ENCODE peak calls at places on chromosomes 3 and 15, in six cellular contexts. S is HCT116, U is WTC11, A is H1, Y is GM12878, M is HepG2. F is an unnamed sample.

GRCh38 chr3:124266517-124266916 is 274.6 kb upstream of the ROPN1 start:
- DNase-seq in S (no peak), U (no peak), A (no peak), Y (no peak), M (no peak), F (no peak)

GRCh38 chr3:184415229-184415517 is 35.3 kb downstream of the CHRD start:
- DNase-seq in S (no peak), U (no peak), A (no peak), Y (no peak), M (peak), F (no peak)

GRCh38 chr3:134094491-134094890 is 64.8 kb upstream of the SLCO2A1 start:
- DNase-seq in S (no peak), U (no peak), A (no peak), Y (no peak), M (no peak), F (no peak)

GRCh38 chr3:126339466-126339865 is 17.7 kb downstream of the KLF15 start:
- DNase-seq in S (no peak), U (no peak), A (peak), Y (no peak), M (no peak), F (no peak)

GRCh38 chr3:140344601-140345000 is 333.3 kb upstream of the TRIM42 start:
- DNase-seq in S (no peak), U (no peak), A (no peak), Y (no peak), M (no peak), F (no peak)

GRCh38 chr3:162960269-162960668 is 1463.7 kb downstream of the OTOL1 start:
- DNase-seq in S (no peak), U (no peak), A (no peak), Y (no peak), M (no peak), F (no peak)

GRCh38 chr3:131526801-131527347 is 24.1 kb upstream of the MRPL3 start:
- DNase-seq in S (no peak), U (peak), A (peak), Y (no peak), M (peak), F (peak)

GRCh38 chr3:11431319-11431718 is 159.1 kb downstream of the ATG7 start:
- DNase-seq in S (no peak), U (no peak), A (no peak), Y (no peak), M (no peak), F (no peak)

GRCh38 chr3:102474207-102474606 is 39.4 kb downstream of the ZPLD1 start:
- DNase-seq in S (no peak), U (no peak), A (no peak), Y (no peak), M (no peak), F (no peak)

GRCh38 chr3:35723480-35724097 is 84.3 kb downstream of the ARPP21 start:
- DNase-seq in S (no peak), U (no peak), A (no peak), Y (no peak), M (no peak), F (no peak)

GRCh38 chr3:53613111-53613510 is 118.7 kb downstream of the CACNA1D start:
- DNase-seq in S (no peak), U (no peak), A (no peak), Y (no peak), M (no peak), F (no peak)

GRCh38 chr3:140186421-140186920 is 251.5 kb downstream of the CLSTN2 start:
- DNase-seq in S (no peak), U (no peak), A (no peak), Y (no peak), M (no peak), F (no peak)

GRCh38 chr3:189041482-189042090 is 130.2 kb upstream of the TPRG1 start:
- DNase-seq in S (peak), U (peak), A (peak), Y (peak), M (peak), F (peak)

GRCh38 chr15:92569778-92570177 is 85.8 kb downstream of the FAM174B start:
- DNase-seq in S (no peak), U (no peak), A (peak), Y (no peak), M (no peak), F (no peak)

GRCh38 chr3:166060789-166061479 is 223.7 kb upstream of the BCHE start:
- DNase-seq in S (no peak), U (peak), A (no peak), Y (no peak), M (no peak), F (no peak)

GRCh38 chr3:126737527-126737926 is 33.5 kb downstream of the CHCHD6 start:
- DNase-seq in S (no peak), U (peak), A (peak), Y (no peak), M (no peak), F (no peak)

GRCh38 chr3:127035672-127036071 is 52.8 kb downstream of the PLXNA1 start:
- DNase-seq in S (peak), U (no peak), A (no peak), Y (no peak), M (no peak), F (no peak)

GRCh38 chr3:143443851-143444331 is 324.3 kb downstream of the CHST2 start:
- DNase-seq in S (peak), U (no peak), A (no peak), Y (no peak), M (no peak), F (peak)

GRCh38 chr3:43870110-43870509 is 179.4 kb downstream of the ABHD5 start:
- DNase-seq in S (no peak), U (no peak), A (no peak), Y (no peak), M (no peak), F (no peak)

GRCh38 chr3:43932921-43933320 is 242.2 kb downstream of the ABHD5 start:
- DNase-seq in S (no peak), U (no peak), A (no peak), Y (no peak), M (no peak), F (no peak)

GRCh38 chr15:70478251-70478990 is 284.9 kb downstream of the UACA start:
- DNase-seq in S (no peak), U (no peak), A (no peak), Y (no peak), M (no peak), F (no peak)

GRCh38 chr3:42582474-42583070 is 805 bp upstream of the SEC22C start:
- DNase-seq in S (no peak), U (no peak), A (no peak), Y (no peak), M (no peak), F (no peak)

GRCh38 chr3:49930922-49931321 is 1.3 kb upstream of the MON1A start:
- DNase-seq in S (peak), U (peak), A (peak), Y (no peak), M (peak), F (peak)

GRCh38 chr15:86558252-86558651 is 478.6 kb downstream of the AGBL1 start:
- DNase-seq in S (no peak), U (no peak), A (no peak), Y (no peak), M (no peak), F (no peak)

GRCh38 chr3:111954228-111954990 is 24.4 kb upstream of the ABHD10 start:
- DNase-seq in S (no peak), U (no peak), A (no peak), Y (no peak), M (no peak), F (no peak)

GRCh38 chr15:78859971-78860733 is 12.5 kb upstream of the MORF4L1 start:
- DNase-seq in S (peak), U (peak), A (peak), Y (peak), M (peak), F (peak)

GRCh38 chr3:134483195-134483890 is 2.4 kb downstream of the ANAPC13 start:
- DNase-seq in S (no peak), U (no peak), A (no peak), Y (no peak), M (no peak), F (no peak)

GRCh38 chr3:44455318-44455717 is 22.2 kb downstream of the ZNF445 start:
- DNase-seq in S (no peak), U (no peak), A (no peak), Y (no peak), M (no peak), F (no peak)

GRCh38 chr15:61682891-61683500 is 377.3 kb downstream of the VPS13C start:
- DNase-seq in S (no peak), U (no peak), A (no peak), Y (no peak), M (no peak), F (no peak)

GRCh38 chr15:71811752-71812735 is 1.7 kb downstream of the NR2E3 start:
- DNase-seq in S (no peak), U (no peak), A (no peak), Y (no peak), M (no peak), F (no peak)

GRCh38 chr3:59128685-59129084 is 78.9 kb upstream of the CFAP20DC start:
- DNase-seq in S (no peak), U (peak), A (peak), Y (no peak), M (no peak), F (no peak)

GRCh38 chr3:183824761-183825379 is 507 bp downstream of the MAP6D1 start:
- DNase-seq in S (no peak), U (peak), A (peak), Y (no peak), M (no peak), F (no peak)

GRCh38 chr15:93997071-93997658 is 234.2 kb upstream of the MCTP2 start:
- DNase-seq in S (peak), U (no peak), A (no peak), Y (no peak), M (peak), F (no peak)

GRCh38 chr3:180036678-180037455 is at the start of gene PEX5L:
- DNase-seq in S (no peak), U (peak), A (peak), Y (no peak), M (peak), F (peak)

GRCh38 chr3:31755911-31756658 is 223.4 kb downstream of the STT3B start:
- DNase-seq in S (no peak), U (no peak), A (no peak), Y (no peak), M (no peak), F (no peak)

GRCh38 chr15:89664951-89665350 is 9.7 kb upstream of the KIF7 start:
- DNase-seq in S (no peak), U (no peak), A (no peak), Y (no peak), M (no peak), F (no peak)

GRCh38 chr3:12707425-12707824 is 43.5 kb upstream of the RAF1 start:
- DNase-seq in S (no peak), U (no peak), A (no peak), Y (no peak), M (no peak), F (no peak)

DNA sequence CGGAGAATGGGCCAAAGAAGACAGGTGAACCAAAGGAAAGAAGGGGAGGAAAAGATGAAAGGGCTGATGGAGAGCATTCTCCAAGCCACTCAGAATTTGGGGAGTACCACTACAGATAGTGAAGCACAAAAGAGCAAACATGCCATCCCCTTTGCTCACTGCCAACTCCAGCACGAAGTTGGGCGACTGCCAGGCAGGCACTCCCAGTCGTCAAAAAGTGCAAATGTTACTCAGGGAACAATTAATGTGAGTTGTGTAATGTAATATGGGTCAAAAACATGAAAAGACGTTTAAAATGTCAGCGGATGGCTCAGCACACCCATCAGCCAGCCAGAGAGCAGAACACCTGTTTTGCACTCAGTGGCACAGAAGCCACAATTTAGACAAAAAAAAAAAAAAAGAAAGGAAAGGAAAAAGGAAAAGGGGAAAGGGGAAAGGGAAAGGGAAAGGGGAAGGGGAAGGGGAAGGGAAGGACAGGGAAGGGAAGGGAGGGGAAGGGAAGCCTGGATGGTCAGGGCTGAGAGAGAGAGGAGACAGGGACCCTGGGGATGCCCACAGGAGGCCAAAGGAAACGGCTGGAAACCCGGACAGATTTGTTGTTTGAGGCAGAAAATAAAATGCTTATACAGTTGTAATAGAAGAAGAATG is 82.7 kb downstream of the COL8A1 start:
- DNase-seq in S (no peak), U (no peak), A (no peak), Y (no peak), M (no peak), F (no peak)
- TF ChIP-seq ATF3 in S (no peak), U (no peak), A (no peak), Y (no peak), M (no peak), F (no peak)

GRCh38 chr15:35014265-35014664 is 26.2 kb upstream of the ZNF770 start:
- DNase-seq in S (no peak), U (no peak), A (no peak), Y (no peak), M (no peak), F (no peak)

GRCh38 chr15:35023794-35024193 is 35.7 kb upstream of the ZNF770 start:
- DNase-seq in S (no peak), U (no peak), A (no peak), Y (no peak), M (no peak), F (no peak)

GRCh38 chr15:35020974-35021373 is 32.9 kb upstream of the ZNF770 start:
- DNase-seq in S (no peak), U (no peak), A (no peak), Y (no peak), M (no peak), F (no peak)

DNA sequence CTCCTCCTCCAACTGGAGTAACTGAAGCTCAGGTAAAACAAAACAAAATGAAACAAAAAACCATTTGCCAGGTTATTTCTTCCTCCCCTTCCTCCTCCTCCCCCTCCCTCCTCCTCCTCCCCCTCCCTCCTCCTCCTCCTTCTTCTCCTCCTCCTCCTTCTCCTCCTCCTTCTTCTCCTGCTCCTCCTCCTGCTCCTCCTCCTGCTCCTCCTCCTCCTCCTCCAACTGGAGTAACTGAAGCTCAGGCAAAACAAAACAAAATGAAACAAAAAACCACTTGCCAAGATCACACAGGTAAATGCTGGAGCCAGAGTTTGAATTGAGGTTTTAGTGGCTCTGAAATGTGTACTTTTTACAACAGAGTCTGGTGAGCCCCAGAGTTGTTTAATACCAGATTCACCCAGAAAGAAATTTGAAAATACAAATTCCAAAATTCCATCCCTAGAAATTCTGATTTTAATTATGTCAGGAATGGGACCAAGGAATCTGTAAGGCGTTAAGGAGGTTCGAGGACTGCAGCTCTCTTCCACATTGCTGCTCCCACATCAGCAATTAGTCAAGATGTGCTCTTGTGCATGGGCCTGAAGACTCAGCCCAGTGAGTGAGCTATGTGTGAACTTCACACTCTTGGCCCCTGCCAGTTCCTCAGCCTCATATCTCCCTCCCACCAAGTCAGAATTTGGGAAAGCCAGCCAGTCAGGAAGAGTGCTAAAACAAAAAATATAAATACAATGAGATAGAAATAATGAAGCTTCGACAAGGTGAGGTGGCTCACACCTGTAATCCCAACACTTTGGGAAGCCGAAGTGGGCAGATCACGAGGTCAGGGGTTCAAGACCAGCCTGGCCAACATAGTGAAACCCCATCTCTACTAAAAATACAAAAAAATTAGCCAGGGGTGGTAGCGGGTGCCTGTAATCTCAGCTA is 31.6 kb upstream of the ZNF770 start:
- DNase-seq in S (peak), U (no peak), A (peak), Y (no peak), M (no peak), F (no peak)
- TF ChIP-seq ATF3 in S (no peak), U (no peak), A (no peak), Y (no peak), M (no peak), F (no peak)

GRCh38 chr3:39142067-39142466 is 11.3 kb downstream of the CSRNP1 start:
- DNase-seq in S (no peak), U (no peak), A (no peak), Y (no peak), M (no peak), F (no peak)

GRCh38 chr3:39140341-39140971 is 12.9 kb downstream of the CSRNP1 start:
- DNase-seq in S (no peak), U (no peak), A (no peak), Y (no peak), M (no peak), F (no peak)

GRCh38 chr3:39143051-39143885 is 10.1 kb downstream of the CSRNP1 start:
- DNase-seq in S (no peak), U (no peak), A (no peak), Y (no peak), M (no peak), F (no peak)

GRCh38 chr3:39139442-39139841 is 13.9 kb downstream of the CSRNP1 start:
- DNase-seq in S (no peak), U (no peak), A (no peak), Y (no peak), M (no peak), F (no peak)

DNA sequence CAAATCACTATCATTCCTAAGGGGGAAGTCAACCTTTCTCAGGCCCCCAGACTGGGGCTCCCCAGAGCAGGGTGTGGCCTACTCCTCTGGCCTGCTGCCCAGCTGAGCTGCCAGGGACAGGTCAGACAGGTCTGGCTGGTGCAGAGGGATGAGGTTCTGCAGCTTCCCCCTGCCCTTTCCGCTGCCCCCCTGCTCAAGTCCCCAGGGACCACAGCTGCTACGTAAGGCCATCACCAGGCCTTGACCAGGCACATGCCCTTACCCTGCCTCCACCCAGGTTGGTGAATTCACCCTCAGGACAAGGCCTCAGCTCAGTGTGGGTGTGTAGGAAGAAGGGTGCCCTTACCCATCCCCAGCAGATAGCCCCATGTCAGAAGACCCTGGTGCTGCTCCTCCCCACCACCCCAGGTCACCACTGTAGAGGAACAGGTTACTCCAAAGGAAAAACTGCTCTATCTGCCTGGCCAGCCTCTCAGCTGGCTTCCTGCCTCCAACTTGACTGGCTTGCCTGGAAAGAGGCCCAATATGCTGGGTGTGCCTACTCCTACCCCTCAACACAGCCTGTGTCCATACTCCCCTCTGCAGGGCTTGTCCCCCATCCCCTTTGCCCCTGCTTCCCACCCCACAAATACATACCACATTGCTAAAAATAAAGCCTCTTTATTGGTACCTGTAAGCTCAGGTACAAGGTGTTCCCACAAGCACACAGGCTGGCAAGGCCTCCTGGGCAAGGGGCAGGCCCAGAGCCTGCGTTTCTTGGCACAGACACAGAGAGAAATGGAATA is 12.0 kb downstream of the CSRNP1 start:
- DNase-seq in S (no peak), U (no peak), A (no peak), Y (no peak), M (no peak), F (no peak)
- TF ChIP-seq ATF3 in S (no peak), U (no peak), A (no peak), Y (no peak), M (no peak), F (no peak)

DNA sequence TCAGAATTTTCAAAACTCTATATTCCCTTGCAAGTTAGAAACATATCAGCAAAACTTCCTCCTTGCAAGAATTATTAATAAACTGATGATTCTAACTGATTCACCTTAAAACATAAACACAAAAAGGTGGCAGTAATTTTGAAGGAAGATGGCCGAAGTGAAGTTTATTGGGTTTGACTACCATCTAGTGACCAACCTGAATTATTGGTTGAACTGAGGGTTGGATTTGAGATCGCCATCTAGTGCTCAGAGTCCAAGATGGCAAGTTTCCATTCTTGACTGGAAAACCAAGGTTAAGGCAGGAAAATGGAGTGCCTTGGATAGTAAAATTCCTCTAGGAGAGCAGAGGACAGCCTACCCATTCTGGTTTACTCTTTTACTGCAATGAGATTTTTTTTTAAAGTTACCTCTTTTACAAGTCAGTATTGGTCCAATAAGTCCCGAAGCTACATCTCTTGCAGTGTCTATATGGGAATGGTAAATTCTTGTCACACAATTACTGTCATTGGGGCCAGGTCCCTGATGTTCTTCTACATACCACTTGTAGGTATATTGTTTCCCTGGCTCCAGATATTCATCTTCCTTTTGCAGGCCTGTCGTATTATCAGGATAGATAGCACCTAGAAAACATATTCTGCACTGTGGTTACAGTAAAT is 51.6 kb upstream of the CP start:
- DNase-seq in S (peak), U (peak), A (no peak), Y (peak), M (peak), F (peak)
- TF ChIP-seq ATF3 in S (no peak), U (no peak), A (no peak), Y (peak), M (no peak), F (no peak)